ENCODE peak calls at places on chromosomes 13 and 19, in four cellular contexts. One of them, this sample, is unnamed.

GRCh38 chr19:10871711-10872550 is 578 bp downstream of the CARM1 start:
- DNase-seq in activated naive CD4-positive, alpha-beta T cell: no peak
- DNase-seq in head of caudate nucleus: peak
- DNase-seq in ELR: peak
- DNase-seq in this sample: peak

GRCh38 chr13:53101883-53102282 is 73.3 kb downstream of the OLFM4 start:
- DNase-seq in activated naive CD4-positive, alpha-beta T cell: no peak
- DNase-seq in head of caudate nucleus: no peak
- DNase-seq in ELR: no peak
- DNase-seq in this sample: no peak

GRCh38 chr13:96218475-96218874 is 128.6 kb downstream of the HS6ST3 start:
- DNase-seq in activated naive CD4-positive, alpha-beta T cell: no peak
- DNase-seq in head of caudate nucleus: no peak
- DNase-seq in ELR: no peak
- DNase-seq in this sample: no peak

GRCh38 chr13:38753878-38754277 is 67.0 kb downstream of the FREM2 start:
- DNase-seq in activated naive CD4-positive, alpha-beta T cell: no peak
- DNase-seq in head of caudate nucleus: no peak
- DNase-seq in ELR: no peak
- DNase-seq in this sample: no peak

GRCh38 chr19:49692102-49692599 is 1.2 kb downstream of the CPT1C start:
- DNase-seq in activated naive CD4-positive, alpha-beta T cell: no peak
- DNase-seq in head of caudate nucleus: peak
- DNase-seq in ELR: no peak
- DNase-seq in this sample: no peak

GRCh38 chr13:41061075-41061913 is at the start of gene WBP4:
- DNase-seq in activated naive CD4-positive, alpha-beta T cell: peak
- DNase-seq in head of caudate nucleus: peak
- DNase-seq in ELR: peak
- DNase-seq in this sample: peak

GRCh38 chr13:72023895-72024294 is 156.9 kb upstream of the DACH1 start:
- DNase-seq in activated naive CD4-positive, alpha-beta T cell: no peak
- DNase-seq in head of caudate nucleus: no peak
- DNase-seq in ELR: no peak
- DNase-seq in this sample: no peak

GRCh38 chr13:35179494-35179893 is 237.4 kb downstream of the NBEA start:
- DNase-seq in activated naive CD4-positive, alpha-beta T cell: no peak
- DNase-seq in head of caudate nucleus: no peak
- DNase-seq in ELR: no peak
- DNase-seq in this sample: no peak

GRCh38 chr19:31459430-31459829 is 110.2 kb upstream of the TSHZ3 start:
- DNase-seq in activated naive CD4-positive, alpha-beta T cell: no peak
- DNase-seq in head of caudate nucleus: no peak
- DNase-seq in ELR: peak
- DNase-seq in this sample: no peak

GRCh38 chr19:46080561-46080960 is 39.8 kb upstream of the IGFL4 start:
- DNase-seq in activated naive CD4-positive, alpha-beta T cell: no peak
- DNase-seq in head of caudate nucleus: no peak
- DNase-seq in ELR: peak
- DNase-seq in this sample: no peak

GRCh38 chr13:75299206-75299605 is 182.8 kb downstream of the TBC1D4 start:
- DNase-seq in activated naive CD4-positive, alpha-beta T cell: no peak
- DNase-seq in head of caudate nucleus: no peak
- DNase-seq in ELR: no peak
- DNase-seq in this sample: no peak

This sample was measured in mesothelial cell of epicardium.